ENCODE peak calls at places on chromosomes 6 and 20, in six cellular contexts. One of them, this sample, is unnamed.
A peak's percentile ranks its signal among the peaks of the same experiment; 100 is the strongest.

GRCh38 chr6:111211411-111212030 is 124.2 kb downstream of the SLC16A10 start:
- DNase-seq in pancreas: no peak
- DNase-seq in cardiac muscle cell: no peak
- DNase-seq in PC-9: no peak
- DNase-seq in SK-N-SH: no peak
- DNase-seq in heart left ventricle: no peak
- DNase-seq in this sample: no peak

GRCh38 chr6:77620290-77620882 is 32.5 kb upstream of the MEI4 start:
- DNase-seq in PC-9: no peak
- DNase-seq in SK-N-SH: peak; percentile 9
- DNase-seq in cardiac muscle cell: no peak
- DNase-seq in pancreas: no peak
- DNase-seq in heart left ventricle: no peak
- DNase-seq in this sample: no peak

GRCh38 chr6:160667854-160668481 is 3.9 kb upstream of the LPA start:
- DNase-seq in heart left ventricle: no peak
- DNase-seq in pancreas: peak; percentile 58
- DNase-seq in SK-N-SH: peak; percentile 26
- DNase-seq in cardiac muscle cell: no peak
- DNase-seq in PC-9: peak; percentile 12
- DNase-seq in this sample: no peak

GRCh38 chr6:105781248-105781647 is 304.9 kb upstream of the PRDM1 start:
- DNase-seq in pancreas: no peak
- DNase-seq in SK-N-SH: no peak
- DNase-seq in heart left ventricle: no peak
- DNase-seq in PC-9: peak; percentile 25
- DNase-seq in cardiac muscle cell: no peak
- DNase-seq in this sample: no peak

GRCh38 chr20:29443819-29444218 is 1813.6 kb upstream of the DEFB115 start:
- DNase-seq in cardiac muscle cell: no peak
- DNase-seq in PC-9: no peak
- DNase-seq in heart left ventricle: no peak
- DNase-seq in pancreas: no peak
- DNase-seq in SK-N-SH: no peak
- DNase-seq in this sample: no peak

GRCh38 chr6:8085053-8085511 is 17.3 kb downstream of the EEF1E1 start:
- DNase-seq in cardiac muscle cell: peak; percentile 91
- DNase-seq in pancreas: no peak
- DNase-seq in heart left ventricle: peak; percentile 39
- DNase-seq in SK-N-SH: no peak
- DNase-seq in PC-9: peak; percentile 81
- DNase-seq in this sample: no peak

GRCh38 chr20:43721429-43722152 is 5.2 kb downstream of the GTSF1L start:
- DNase-seq in PC-9: no peak
- DNase-seq in heart left ventricle: no peak
- DNase-seq in pancreas: no peak
- DNase-seq in SK-N-SH: no peak
- DNase-seq in cardiac muscle cell: no peak
- DNase-seq in this sample: peak; percentile 37

GRCh38 chr20:16877053-16877554 is 128.9 kb downstream of the OTOR start:
- DNase-seq in heart left ventricle: no peak
- DNase-seq in PC-9: no peak
- DNase-seq in SK-N-SH: no peak
- DNase-seq in cardiac muscle cell: no peak
- DNase-seq in pancreas: no peak
- DNase-seq in this sample: no peak

GRCh38 chr6:87700351-87700728 is 1.7 kb downstream of the AKIRIN2 start:
- DNase-seq in heart left ventricle: no peak
- DNase-seq in PC-9: no peak
- DNase-seq in cardiac muscle cell: no peak
- DNase-seq in SK-N-SH: no peak
- DNase-seq in pancreas: no peak
- DNase-seq in this sample: no peak

GRCh38 chr6:126143650-126144260 is 157.4 kb downstream of the TRMT11 start:
- DNase-seq in cardiac muscle cell: peak; percentile 35
- DNase-seq in SK-N-SH: no peak
- DNase-seq in pancreas: no peak
- DNase-seq in heart left ventricle: no peak
- DNase-seq in PC-9: no peak
- DNase-seq in this sample: no peak

GRCh38 chr6:128630213-128630612 is 109.8 kb upstream of the PTPRK start:
- DNase-seq in heart left ventricle: no peak
- DNase-seq in pancreas: no peak
- DNase-seq in PC-9: peak; percentile 75
- DNase-seq in cardiac muscle cell: no peak
- DNase-seq in SK-N-SH: no peak
- DNase-seq in this sample: no peak

GRCh38 chr20:59145247-59145925 is 18.2 kb upstream of the ZNF831 start:
- DNase-seq in PC-9: no peak
- DNase-seq in heart left ventricle: no peak
- DNase-seq in pancreas: no peak
- DNase-seq in SK-N-SH: no peak
- DNase-seq in cardiac muscle cell: no peak
- DNase-seq in this sample: no peak

GRCh38 chr6:24274441-24275083 is 83.3 kb downstream of the DCDC2 start:
- DNase-seq in PC-9: no peak
- DNase-seq in SK-N-SH: peak; percentile 8
- DNase-seq in pancreas: no peak
- DNase-seq in heart left ventricle: no peak
- DNase-seq in cardiac muscle cell: peak; percentile 37
- DNase-seq in this sample: no peak

GRCh38 chr6:53746442-53747103 is 48.2 kb upstream of the LRRC1 start:
- DNase-seq in cardiac muscle cell: no peak
- DNase-seq in pancreas: no peak
- DNase-seq in heart left ventricle: no peak
- DNase-seq in PC-9: no peak
- DNase-seq in SK-N-SH: no peak
- DNase-seq in this sample: no peak

GRCh38 chr6:7899046-7899888 is 11.3 kb downstream of the TXNDC5 start:
- DNase-seq in pancreas: no peak
- DNase-seq in cardiac muscle cell: no peak
- DNase-seq in heart left ventricle: no peak
- DNase-seq in SK-N-SH: no peak
- DNase-seq in PC-9: no peak
- DNase-seq in this sample: no peak

GRCh38 chr20:18909254-18909653 is 95.7 kb downstream of the SCP2D1 start:
- DNase-seq in pancreas: no peak
- DNase-seq in SK-N-SH: no peak
- DNase-seq in heart left ventricle: no peak
- DNase-seq in cardiac muscle cell: no peak
- DNase-seq in PC-9: no peak
- DNase-seq in this sample: no peak

GRCh38 chr6:44037847-44038542 is 89.3 kb downstream of the MRPL14 start:
- DNase-seq in PC-9: no peak
- DNase-seq in SK-N-SH: no peak
- DNase-seq in cardiac muscle cell: no peak
- DNase-seq in pancreas: no peak
- DNase-seq in heart left ventricle: no peak
- DNase-seq in this sample: peak; percentile 34

GRCh38 chr20:53778041-53778516 is 184.4 kb upstream of the ZNF217 start:
- DNase-seq in PC-9: no peak
- DNase-seq in cardiac muscle cell: no peak
- DNase-seq in SK-N-SH: no peak
- DNase-seq in pancreas: peak; percentile 82
- DNase-seq in heart left ventricle: peak; percentile 34
- DNase-seq in this sample: no peak

DNA sequence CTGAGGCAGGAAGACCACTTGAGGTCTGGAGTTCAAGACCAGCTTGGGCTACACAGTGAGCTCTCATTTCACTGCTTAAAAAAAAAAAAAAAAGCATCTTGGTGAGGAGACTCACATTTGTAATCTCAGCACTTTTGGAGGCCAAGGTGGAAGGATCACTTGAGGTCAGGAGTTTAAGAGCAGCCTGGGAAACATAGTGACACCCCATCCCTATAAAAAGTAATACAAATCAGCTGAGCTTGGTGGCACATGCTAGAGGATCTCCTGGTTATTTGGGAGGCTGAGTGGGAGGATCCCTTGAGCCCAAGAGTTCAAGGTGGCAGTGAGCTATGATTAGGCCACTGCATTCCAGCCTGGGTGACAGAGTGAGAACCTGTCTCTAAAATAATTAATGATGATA is 29.4 kb upstream of the SYNCRIP start:
- DNase-seq in heart left ventricle: no peak
- DNase-seq in pancreas: no peak
- DNase-seq in PC-9: no peak
- DNase-seq in cardiac muscle cell: no peak
- DNase-seq in SK-N-SH: no peak
- DNase-seq in this sample: no peak
- H3K4me1 ChIP-seq in heart left ventricle: peaks cover 18% of the 10 kb centered on the region
- H3K4me1 ChIP-seq in pancreas: no peaks in the 10 kb centered on the region
- H3K4me1 ChIP-seq in PC-9: peaks cover 12% of the 10 kb centered on the region
- H3K4me1 ChIP-seq in cardiac muscle cell: peaks cover 6% of the 10 kb centered on the region
- H3K4me1 ChIP-seq in SK-N-SH: peaks cover 4% of the 10 kb centered on the region
- H3K4me1 ChIP-seq in this sample: peaks cover 32% of the 10 kb centered on the region

DNA sequence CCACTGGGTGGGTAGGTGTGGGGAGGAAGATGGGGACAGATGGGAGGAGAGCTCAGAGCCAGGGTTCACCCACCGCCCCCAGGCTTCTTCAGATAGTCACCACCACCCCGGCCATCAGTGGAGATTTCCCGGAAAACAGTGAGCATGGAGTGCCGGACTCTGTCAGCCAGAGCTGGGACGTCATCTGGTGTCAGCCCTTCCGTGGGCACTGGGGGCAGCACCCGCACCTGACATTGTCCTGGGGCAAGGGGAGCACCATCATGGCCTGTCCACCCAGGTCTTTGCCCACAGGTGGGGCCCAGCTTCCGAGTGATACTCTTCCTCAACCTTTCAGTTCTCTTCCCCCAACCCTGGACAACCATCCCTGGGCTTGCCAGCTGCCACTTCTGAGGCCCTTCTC is 4.8 kb downstream of the EGFL8 start:
- DNase-seq in heart left ventricle: no peak
- DNase-seq in pancreas: peak; percentile 36
- DNase-seq in SK-N-SH: no peak
- DNase-seq in PC-9: no peak
- DNase-seq in cardiac muscle cell: no peak
- DNase-seq in this sample: no peak
- TF ChIP-seq CTCF in heart left ventricle: no peak
- TF ChIP-seq CTCF in pancreas: no peak
- TF ChIP-seq CTCF in SK-N-SH: no peak
- TF ChIP-seq CTCF in PC-9: no peak
- TF ChIP-seq CTCF in cardiac muscle cell: no peak
- TF ChIP-seq CTCF in this sample: no peak

DNA sequence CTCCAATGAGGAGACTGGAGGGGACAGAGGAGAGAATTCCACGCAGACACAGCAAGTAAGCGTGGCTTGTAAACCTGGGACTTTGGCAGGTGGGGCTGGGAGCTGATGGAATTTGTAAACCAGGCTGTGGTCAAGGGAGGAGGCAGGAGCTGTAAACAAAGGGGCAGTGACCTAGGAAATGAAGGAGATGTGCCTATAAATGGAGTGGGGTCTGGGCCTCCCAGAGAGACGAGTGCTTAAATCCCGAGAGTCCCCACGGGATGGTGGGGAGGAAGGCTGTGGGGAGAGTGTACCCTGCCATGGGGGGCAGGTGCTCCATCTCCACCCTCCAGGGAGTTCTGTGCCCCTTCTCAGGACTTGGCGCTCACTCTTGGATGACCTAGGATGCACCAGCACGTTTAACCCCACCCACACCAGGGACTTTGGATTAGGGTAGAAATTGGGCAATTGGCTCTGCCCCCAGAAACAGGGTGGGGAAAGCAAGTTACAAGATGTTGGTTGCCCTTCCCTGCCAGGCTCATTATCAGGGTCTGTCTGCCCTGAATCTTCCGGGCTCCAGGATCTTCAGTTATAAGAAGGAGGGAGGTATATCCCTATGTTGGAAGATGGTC is 4.0 kb upstream of the DHX16 start:
- DNase-seq in pancreas: peak; percentile 21
- DNase-seq in cardiac muscle cell: no peak
- DNase-seq in PC-9: no peak
- DNase-seq in SK-N-SH: no peak
- DNase-seq in heart left ventricle: no peak
- DNase-seq in this sample: no peak
- H3K4me1 ChIP-seq in pancreas: peaks cover under 1% of the 10 kb centered on the region
- H3K4me1 ChIP-seq in cardiac muscle cell: peaks cover 6% of the 10 kb centered on the region
- H3K4me1 ChIP-seq in PC-9: peaks cover 18% of the 10 kb centered on the region
- H3K4me1 ChIP-seq in SK-N-SH: peaks cover 15% of the 10 kb centered on the region
- H3K4me1 ChIP-seq in heart left ventricle: peaks cover 33% of the 10 kb centered on the region
- H3K4me1 ChIP-seq in this sample: peaks cover 38% of the 10 kb centered on the region

GRCh38 chr20:60206259-60206658 is 248.0 kb downstream of the CDH26 start:
- DNase-seq in heart left ventricle: no peak
- DNase-seq in cardiac muscle cell: peak; percentile 8
- DNase-seq in pancreas: no peak
- DNase-seq in PC-9: no peak
- DNase-seq in SK-N-SH: peak; percentile 43
- DNase-seq in this sample: no peak
- TF ChIP-seq CTCF in heart left ventricle: peak; percentile 23
- TF ChIP-seq CTCF in cardiac muscle cell: peak; percentile 10
- TF ChIP-seq CTCF in pancreas: no peak
- TF ChIP-seq CTCF in PC-9: peak; percentile 51
- TF ChIP-seq CTCF in SK-N-SH: no peak
- TF ChIP-seq CTCF in this sample: peak; percentile 33

DNA sequence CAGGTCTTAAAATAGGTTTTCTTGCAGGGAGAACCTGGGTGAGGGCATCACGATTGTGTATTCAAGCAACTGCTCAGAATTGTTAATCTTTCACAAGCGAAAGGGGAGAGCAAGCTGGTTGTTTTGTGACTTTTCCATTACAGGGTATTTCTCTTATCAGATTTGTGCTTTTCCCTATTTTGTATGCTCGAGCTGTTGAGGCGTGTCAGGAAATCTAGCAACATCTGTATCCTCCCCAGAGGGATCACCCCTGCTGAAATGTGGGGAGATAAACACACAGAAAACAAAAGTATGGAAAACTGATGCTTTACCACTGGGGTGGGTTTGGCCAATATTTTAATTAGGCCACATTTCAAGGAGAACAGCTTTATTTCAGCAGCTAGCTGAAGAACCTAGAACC is 187.0 kb downstream of the DTNBP1 start:
- DNase-seq in heart left ventricle: no peak
- DNase-seq in PC-9: no peak
- DNase-seq in SK-N-SH: no peak
- DNase-seq in cardiac muscle cell: no peak
- DNase-seq in pancreas: no peak
- DNase-seq in this sample: no peak
- H3K4me1 ChIP-seq in heart left ventricle: peaks cover 47% of the 10 kb centered on the region
- H3K4me1 ChIP-seq in PC-9: peaks cover 3% of the 10 kb centered on the region
- H3K4me1 ChIP-seq in SK-N-SH: peaks cover 12% of the 10 kb centered on the region
- H3K4me1 ChIP-seq in cardiac muscle cell: peaks cover 5% of the 10 kb centered on the region
- H3K4me1 ChIP-seq in pancreas: no peaks in the 10 kb centered on the region
- H3K4me1 ChIP-seq in this sample: peaks cover 38% of the 10 kb centered on the region

DNA sequence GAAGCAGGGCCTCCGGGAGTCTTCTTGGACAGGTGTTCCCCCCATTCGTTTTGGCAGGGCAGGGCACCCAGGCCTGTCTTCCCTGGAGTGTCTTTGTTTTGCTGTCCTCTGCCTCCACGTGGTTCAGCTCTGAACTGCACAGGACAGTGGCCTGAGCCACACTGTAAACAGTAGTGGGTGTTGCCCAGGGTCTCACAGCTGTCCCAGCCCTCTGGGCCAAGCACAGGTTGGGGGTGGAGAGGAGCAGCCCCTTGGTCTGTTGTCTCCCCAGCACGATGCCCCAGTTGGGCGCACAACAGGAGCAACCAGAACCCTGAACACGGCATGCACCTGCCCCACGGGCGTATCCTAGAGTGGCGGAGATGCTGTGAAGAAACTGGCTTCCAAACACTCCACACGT is 14.4 kb downstream of the CCDC167 start:
- DNase-seq in PC-9: no peak
- DNase-seq in pancreas: peak; percentile 40
- DNase-seq in heart left ventricle: no peak
- DNase-seq in SK-N-SH: peak; percentile 56
- DNase-seq in cardiac muscle cell: no peak
- DNase-seq in this sample: no peak
- TF ChIP-seq CTCF in PC-9: no peak
- TF ChIP-seq CTCF in pancreas: no peak
- TF ChIP-seq CTCF in heart left ventricle: no peak
- TF ChIP-seq CTCF in SK-N-SH: peak; percentile 22
- TF ChIP-seq CTCF in cardiac muscle cell: peak; percentile 6
- TF ChIP-seq CTCF in this sample: peak; percentile 17